ENCODE peak calls at places on chromosomes 12 and 14, in eight cellular contexts. Q is hepatocyte, V is IMR-90, H is SK-N-SH, U is ovary, B is neural progenitor cell, C is transverse colon, N is fibroblast of lung. Z is an unnamed sample.

GRCh38 chr14:24080888-24081738 is 9.8 kb downstream of the CPNE6 start:
- DNase-seq in Q (peak; percentile 67), V (no peak), N (no peak), U (peak; percentile 48), B (peak; percentile 78), C (peak; percentile 85), H (peak; percentile 85), Z (peak; percentile 91)

GRCh38 chr14:103028772-103029171 is 28.6 kb downstream of the CDC42BPB start:
- DNase-seq in U (no peak), N (no peak), B (no peak), Q (no peak), C (no peak), V (no peak), H (no peak), Z (no peak)

GRCh38 chr14:37061697-37062096 is 110.7 kb downstream of the SLC25A21 start:
- DNase-seq in C (no peak), B (no peak), U (no peak), V (no peak), Q (peak; percentile 9), H (no peak), N (no peak), Z (no peak)

GRCh38 chr14:99718811-99719192 is 34.7 kb downstream of the CYP46A1 start:
- DNase-seq in N (no peak), Q (no peak), U (no peak), C (no peak), B (no peak), H (no peak), V (no peak), Z (no peak)

GRCh38 chr12:58844161-58844560 is 76.1 kb downstream of the LRIG3 start:
- DNase-seq in H (no peak), C (no peak), U (no peak), V (no peak), N (no peak), Q (no peak), B (no peak), Z (no peak)

GRCh38 chr14:100692859-100693558 is 33.7 kb upstream of the DLK1 start:
- DNase-seq in N (peak; percentile 82), U (no peak), V (peak; percentile 94), H (no peak), C (no peak), Q (peak; percentile 62), B (no peak), Z (no peak)

GRCh38 chr14:73428354-73428824 is 30.0 kb downstream of the NUMB start:
- DNase-seq in U (no peak), N (no peak), H (no peak), B (no peak), C (no peak), Q (peak; percentile 55), V (peak; percentile 5), Z (no peak)

GRCh38 chr14:60573943-60574496 is 65.1 kb downstream of the SIX6 start:
- DNase-seq in H (no peak), U (no peak), Q (no peak), C (no peak), B (no peak), N (peak; percentile 73), V (no peak), Z (no peak)

GRCh38 chr12:101485015-101485414 is 9.9 kb downstream of the SPIC start:
- DNase-seq in U (no peak), B (no peak), V (no peak), C (no peak), Q (no peak), H (no peak), N (peak; percentile 15), Z (no peak)

GRCh38 chr14:101224356-101225115 is 321.0 kb upstream of the RTL1 start:
- DNase-seq in H (peak; percentile 78), Q (peak; percentile 51), N (no peak), V (no peak), B (peak; percentile 59), U (no peak), C (no peak), Z (no peak)

GRCh38 chr12:27305673-27306504 is 26.7 kb upstream of the BMAL2 start:
- DNase-seq in C (no peak), N (peak; percentile 78), U (no peak), B (peak; percentile 36), Q (peak; percentile 52), H (peak; percentile 24), V (peak; percentile 65), Z (no peak)

GRCh38 chr12:4908694-4909396 is 860 bp upstream of the KCNA1 start:
- DNase-seq in H (peak; percentile 12), N (no peak), C (no peak), U (no peak), Q (peak; percentile 36), B (peak; percentile 97), V (no peak), Z (peak; percentile 51)

GRCh38 chr14:82075566-82075965 is 541.9 kb upstream of the SEL1L start:
- DNase-seq in B (peak; percentile 89), N (no peak), U (peak; percentile 24), V (no peak), H (no peak), C (no peak), Q (peak; percentile 85), Z (no peak)

GRCh38 chr12:77895699-77896098 is 65.0 kb downstream of the NAV3 start:
- DNase-seq in B (no peak), H (no peak), N (no peak), C (no peak), V (no peak), Q (no peak), U (no peak), Z (no peak)

GRCh38 chr12:110012659-110013058 is 13.4 kb downstream of the ANKRD13A start:
- DNase-seq in C (no peak), U (no peak), Q (no peak), V (no peak), N (no peak), B (no peak), H (no peak), Z (no peak)

GRCh38 chr14:103871596-103872480 is 24.5 kb upstream of the PPP1R13B start:
- DNase-seq in N (no peak), C (peak; percentile 89), U (no peak), Q (peak; percentile 54), H (no peak), B (peak; percentile 72), V (no peak), Z (no peak)

GRCh38 chr14:58699656-58700055 is 61.9 kb downstream of the DACT1 start:
- DNase-seq in V (no peak), C (no peak), H (no peak), N (no peak), U (no peak), B (no peak), Q (no peak), Z (no peak)

GRCh38 chr12:29710104-29710503 is 73.6 kb downstream of the TMTC1 start:
- DNase-seq in H (peak; percentile 51), Q (no peak), N (peak; percentile 53), V (no peak), U (peak; percentile 18), C (no peak), B (peak; percentile 86), Z (no peak)

GRCh38 chr12:65860584-65860983 is 36.3 kb downstream of the HMGA2 start:
- DNase-seq in Q (no peak), B (no peak), H (no peak), U (no peak), V (no peak), C (no peak), N (no peak), Z (no peak)

GRCh38 chr12:32298917-32299316 is 100.4 kb upstream of the FGD4 start:
- DNase-seq in H (peak; percentile 26), V (no peak), B (no peak), U (no peak), Q (no peak), C (no peak), N (no peak), Z (no peak)

GRCh38 chr12:65528127-65528526 is 249.6 kb downstream of the MSRB3 start:
- DNase-seq in U (no peak), C (no peak), Q (no peak), N (no peak), B (no peak), H (no peak), V (no peak), Z (no peak)

GRCh38 chr12:52949413-52950331 is 754 bp downstream of the KRT18 start:
- DNase-seq in H (no peak), B (peak; percentile 46), U (no peak), V (peak; percentile 95), Q (peak; percentile 89), N (peak; percentile 84), C (peak; percentile 85), Z (no peak)
- H3K4me3 ChIP-seq in H (peak overlapping the region; percentile 85), B (peak overlapping the region; percentile 68), U (peak overlapping the region; percentile 46), V (peak overlapping the region; percentile 78), Q (peak overlapping the region; percentile 86), N (no peak overlapping the region), C (peak overlapping the region; percentile 40), Z (no peak overlapping the region)

DNA sequence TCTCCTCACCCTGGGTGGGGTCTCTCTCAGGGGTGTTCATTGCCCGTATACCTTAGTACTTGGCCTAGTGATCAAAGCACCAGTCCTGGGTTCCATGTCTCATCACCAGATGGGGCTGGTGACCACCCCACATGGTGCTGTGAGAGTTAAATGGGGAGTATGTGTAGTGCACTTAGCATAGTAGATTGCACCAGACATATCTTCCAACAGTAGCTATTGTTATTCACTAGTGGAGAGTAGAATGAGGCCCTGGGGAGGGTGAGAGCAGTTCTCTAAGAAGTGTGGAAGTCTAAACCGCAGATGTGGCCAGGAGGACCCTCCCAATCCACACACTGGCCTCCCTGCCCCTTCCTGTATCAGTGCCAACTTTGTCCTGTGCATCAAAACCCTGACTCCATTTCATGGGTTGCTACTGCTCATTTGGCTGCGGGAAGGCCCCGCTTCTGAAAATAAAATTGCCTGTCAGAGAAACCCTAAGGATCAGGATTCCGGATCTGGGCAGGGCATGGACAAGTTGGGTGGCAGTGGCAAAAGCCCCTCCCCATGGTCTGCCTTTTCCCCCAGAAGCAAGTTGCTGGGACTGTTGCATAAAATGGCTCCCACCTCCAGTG is 4.4 kb downstream of the CD9 start:
- DNase-seq in N (no peak), U (no peak), C (no peak), H (no peak), V (no peak), B (no peak), Q (no peak), Z (no peak)
- H3K27ac ChIP-seq in N (no peak overlapping the region), U (peak overlapping the region; percentile 21), C (peak overlapping the region; percentile 94), H (no peak overlapping the region), V (no peak overlapping the region), B (no peak overlapping the region), Q (no peak overlapping the region), Z (no peak overlapping the region)

DNA sequence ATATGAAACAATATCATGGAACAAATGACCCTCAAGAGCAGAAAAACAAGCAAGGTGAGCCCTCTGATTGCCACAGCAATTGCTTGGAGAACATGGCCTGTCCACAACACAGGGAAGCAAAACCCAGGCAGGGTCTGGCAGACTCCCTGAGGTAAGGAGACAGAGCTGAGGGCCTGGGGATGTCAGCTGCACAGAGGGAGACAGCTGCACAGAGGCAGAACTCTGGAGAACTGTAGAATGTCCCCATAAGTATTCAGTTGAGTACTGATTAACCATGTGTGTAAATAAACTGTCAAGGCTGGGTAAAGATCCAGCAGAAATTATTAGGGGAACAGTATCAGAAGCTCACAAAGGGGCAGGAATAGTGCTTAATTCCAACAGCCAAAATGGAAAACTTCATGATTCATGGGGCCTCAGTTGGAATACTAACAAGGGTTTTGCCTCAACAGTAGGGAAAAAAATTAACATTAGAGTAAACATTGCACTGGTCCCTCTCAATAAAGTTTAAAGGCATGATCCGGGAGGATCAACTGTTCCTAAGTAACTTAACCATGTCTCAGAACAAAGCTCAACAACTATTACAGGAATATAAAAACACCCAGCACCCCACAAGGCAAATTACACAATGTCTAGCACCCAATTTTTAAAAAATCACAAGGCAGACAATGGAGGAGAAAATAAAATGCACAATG is 201.4 kb upstream of the RASSF8 start:
- DNase-seq in U (no peak), N (no peak), V (no peak), H (no peak), Q (peak; percentile 25), B (no peak), C (no peak), Z (no peak)
- TF ChIP-seq CTCF in U (no peak), N (no peak), V (no peak), H (no peak), Q (no peak), B (no peak), C (no peak), Z (no peak)

GRCh38 chr12:127455347-127456265 is 811.4 kb upstream of the TMEM132C start:
- DNase-seq in V (no peak), N (no peak), C (no peak), U (no peak), H (peak; percentile 36), Q (peak; percentile 28), B (peak; percentile 62), Z (no peak)
- H3K4me3 ChIP-seq in V (no peak overlapping the region), N (no peak overlapping the region), C (no peak overlapping the region), U (no peak overlapping the region), H (no peak overlapping the region), Q (peak overlapping the region; percentile 20), B (peak overlapping the region; percentile 73), Z (no peak overlapping the region)